ENCODE peak calls at places on chromosomes 12 and 14, in four cellular contexts. One of them, this sample, is unnamed.

GRCh38 chr14:58669556-58670200 is 31.9 kb downstream of the DACT1 start:
- DNase-seq in HCT116: no peak
- DNase-seq in HepG2: no peak
- DNase-seq in K562: no peak
- DNase-seq in this sample: no peak

GRCh38 chr12:10243803-10244520 is 31.3 kb downstream of the GABARAPL1 start:
- DNase-seq in HCT116: no peak
- DNase-seq in HepG2: no peak
- DNase-seq in K562: no peak
- DNase-seq in this sample: no peak

GRCh38 chr12:117980621-117981020 is 11.8 kb upstream of the KSR2 start:
- DNase-seq in HCT116: no peak
- DNase-seq in HepG2: no peak
- DNase-seq in K562: no peak
- DNase-seq in this sample: no peak

GRCh38 chr14:69749956-69750355 is 17.0 kb upstream of the SRSF5 start:
- DNase-seq in K562: no peak
- DNase-seq in HCT116: no peak
- DNase-seq in HepG2: peak
- DNase-seq in this sample: no peak

GRCh38 chr14:81737938-81738337 is 204.3 kb upstream of the SEL1L start:
- DNase-seq in K562: no peak
- DNase-seq in HepG2: no peak
- DNase-seq in HCT116: no peak
- DNase-seq in this sample: no peak

GRCh38 chr14:99522457-99522891 is 41.3 kb downstream of the CCNK start:
- DNase-seq in K562: peak
- DNase-seq in HepG2: no peak
- DNase-seq in HCT116: no peak
- DNase-seq in this sample: no peak

GRCh38 chr12:46938071-46938678 is 112.4 kb upstream of the SLC38A4 start:
- DNase-seq in HCT116: no peak
- DNase-seq in HepG2: peak
- DNase-seq in K562: no peak
- DNase-seq in this sample: no peak

GRCh38 chr14:103500148-103500990 is 22.3 kb downstream of the CKB start:
- DNase-seq in HepG2: peak
- DNase-seq in K562: peak
- DNase-seq in HCT116: no peak
- DNase-seq in this sample: no peak

GRCh38 chr12:120224304-120225199 is 23.6 kb upstream of the RPLP0 start:
- DNase-seq in HCT116: no peak
- DNase-seq in K562: no peak
- DNase-seq in HepG2: no peak
- DNase-seq in this sample: no peak

GRCh38 chr14:103546651-103547454 is 15.6 kb downstream of the BAG5 start:
- DNase-seq in HepG2: peak
- DNase-seq in K562: peak
- DNase-seq in HCT116: peak
- DNase-seq in this sample: no peak

GRCh38 chr12:33588082-33588712 is 148.6 kb upstream of the SYT10 start:
- DNase-seq in HepG2: no peak
- DNase-seq in K562: peak
- DNase-seq in HCT116: no peak
- DNase-seq in this sample: no peak

DNA sequence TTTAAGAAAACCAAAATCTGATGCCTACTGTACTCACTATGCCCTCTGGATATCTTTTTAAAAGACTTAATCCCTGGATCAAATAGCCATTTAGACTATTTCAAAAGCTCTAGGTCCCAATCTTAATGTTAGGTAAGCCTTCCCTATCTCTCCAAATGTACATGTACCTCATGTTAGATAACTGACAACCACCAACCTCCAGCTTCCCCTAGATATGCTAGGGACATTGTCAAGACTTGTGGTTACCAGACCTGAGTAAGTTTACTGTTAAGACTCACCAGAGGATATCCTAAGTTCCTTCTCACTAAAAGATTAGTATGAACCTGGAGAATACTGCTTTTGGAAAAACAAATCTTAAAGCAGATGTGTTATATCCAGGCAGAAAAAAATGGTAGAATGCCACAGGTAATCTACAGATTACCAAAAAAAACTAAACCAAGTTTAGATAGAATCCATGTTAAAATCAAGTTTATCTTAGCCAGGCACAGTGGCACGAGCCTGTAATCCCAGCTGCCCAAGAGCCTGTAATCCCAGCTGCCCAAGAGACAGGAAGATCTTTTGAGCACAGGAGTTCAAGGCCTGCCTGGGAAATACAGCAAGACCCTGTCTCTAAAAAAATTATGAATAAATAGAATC is 9.7 kb downstream of the NAP1L1 start:
- DNase-seq in HCT116: no peak
- DNase-seq in HepG2: no peak
- DNase-seq in K562: peak
- DNase-seq in this sample: no peak
- H3K4me3 ChIP-seq in HCT116: no peak
- H3K4me3 ChIP-seq in HepG2: no peak
- H3K4me3 ChIP-seq in K562: no peak
- H3K4me3 ChIP-seq in this sample: no peak

DNA sequence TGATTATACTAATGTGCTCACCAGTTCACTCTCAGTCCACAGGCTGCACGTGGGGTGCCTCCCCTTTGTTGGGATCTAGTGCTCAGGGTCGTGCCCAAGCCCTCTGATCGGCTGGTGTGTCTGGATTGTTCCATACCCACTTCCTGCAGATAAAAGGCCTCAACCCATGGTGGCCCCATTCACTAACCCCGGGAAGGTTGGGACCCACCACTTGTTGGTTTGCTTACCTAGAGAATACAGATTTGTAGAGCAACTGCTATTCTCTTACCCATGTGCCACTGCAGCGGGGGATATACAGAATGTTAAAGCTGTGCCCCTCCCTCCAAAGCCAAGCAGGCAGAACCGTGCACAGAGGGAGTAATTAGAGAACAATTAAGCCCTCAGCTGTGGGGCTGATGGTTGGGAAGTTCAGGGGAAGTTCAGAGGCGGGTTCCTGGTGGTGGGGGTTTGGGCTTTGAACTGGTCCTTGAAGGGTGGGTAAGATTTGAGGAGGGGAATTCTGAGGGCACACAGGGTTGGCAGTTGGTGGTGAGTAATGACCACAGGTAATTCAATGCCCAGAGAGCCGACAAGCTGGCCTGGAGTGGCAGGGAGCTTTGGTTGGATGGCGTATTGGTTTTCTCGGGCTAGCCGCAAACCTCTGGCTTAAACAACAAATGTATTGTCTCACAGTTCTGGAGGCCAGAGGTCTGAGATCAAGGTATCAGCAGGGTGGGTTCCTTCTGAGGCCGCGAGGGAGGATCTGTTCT is 68.8 kb downstream of the ADCK1 start:
- DNase-seq in HepG2: no peak
- DNase-seq in HCT116: no peak
- DNase-seq in K562: no peak
- DNase-seq in this sample: no peak
- TF ChIP-seq TCF7L2 in HepG2: no peak
- TF ChIP-seq TCF7L2 in HCT116: no peak
- TF ChIP-seq TCF7L2 in K562: no peak
- TF ChIP-seq TCF7L2 in this sample: no peak

DNA sequence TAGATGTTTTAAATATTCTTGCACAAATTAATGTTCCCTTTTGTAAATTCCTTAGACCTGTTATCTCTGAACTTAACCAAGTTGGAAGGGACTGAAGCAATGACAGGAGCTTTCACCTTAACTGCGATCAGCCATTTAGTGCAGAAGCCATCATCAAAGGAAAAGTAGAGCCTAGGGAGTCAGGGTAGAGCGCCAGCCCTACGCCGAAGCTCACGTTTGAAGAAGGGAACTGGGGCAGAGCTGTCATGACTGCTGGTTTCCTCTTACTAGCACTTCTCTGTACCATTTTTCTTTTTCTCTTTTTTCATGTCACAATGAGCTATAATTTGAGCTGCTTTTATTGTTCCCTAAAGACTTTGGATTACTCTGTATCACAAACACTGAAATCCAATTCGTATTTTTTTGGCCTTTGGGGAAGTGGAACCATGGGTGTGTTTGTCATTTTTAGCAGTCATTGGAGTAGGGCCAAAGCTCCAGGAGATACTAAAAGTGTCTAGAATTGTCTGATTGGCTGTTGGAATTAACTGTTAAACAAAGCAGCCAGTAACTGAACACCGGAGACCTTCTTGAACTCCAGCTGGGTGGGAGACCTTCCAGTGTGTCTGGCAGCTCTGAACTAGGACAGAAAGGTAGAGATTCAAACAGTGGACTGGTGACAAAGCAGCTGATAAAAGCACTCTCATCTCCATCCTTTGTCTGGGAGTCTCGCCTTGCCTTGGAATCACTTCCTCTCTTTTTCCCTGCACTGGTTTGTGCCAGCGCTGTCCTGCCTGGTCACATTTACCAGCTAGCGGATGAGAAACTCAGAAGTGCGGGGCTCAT is 9.1 kb downstream of the MTRFR start:
- DNase-seq in K562: no peak
- DNase-seq in HCT116: no peak
- DNase-seq in HepG2: no peak
- DNase-seq in this sample: no peak
- TF ChIP-seq SIN3A in K562: no peak
- TF ChIP-seq SIN3A in HCT116: no peak
- TF ChIP-seq SIN3A in HepG2: no peak
- TF ChIP-seq SIN3A in this sample: no peak

GRCh38 chr12:122024132-122024785 is 2.6 kb downstream of the BCL7A start:
- DNase-seq in K562: peak
- DNase-seq in HCT116: no peak
- DNase-seq in HepG2: peak
- DNase-seq in this sample: no peak
- H3K4me3 ChIP-seq in K562: peak
- H3K4me3 ChIP-seq in HCT116: peak
- H3K4me3 ChIP-seq in HepG2: peak
- H3K4me3 ChIP-seq in this sample: peak

DNA sequence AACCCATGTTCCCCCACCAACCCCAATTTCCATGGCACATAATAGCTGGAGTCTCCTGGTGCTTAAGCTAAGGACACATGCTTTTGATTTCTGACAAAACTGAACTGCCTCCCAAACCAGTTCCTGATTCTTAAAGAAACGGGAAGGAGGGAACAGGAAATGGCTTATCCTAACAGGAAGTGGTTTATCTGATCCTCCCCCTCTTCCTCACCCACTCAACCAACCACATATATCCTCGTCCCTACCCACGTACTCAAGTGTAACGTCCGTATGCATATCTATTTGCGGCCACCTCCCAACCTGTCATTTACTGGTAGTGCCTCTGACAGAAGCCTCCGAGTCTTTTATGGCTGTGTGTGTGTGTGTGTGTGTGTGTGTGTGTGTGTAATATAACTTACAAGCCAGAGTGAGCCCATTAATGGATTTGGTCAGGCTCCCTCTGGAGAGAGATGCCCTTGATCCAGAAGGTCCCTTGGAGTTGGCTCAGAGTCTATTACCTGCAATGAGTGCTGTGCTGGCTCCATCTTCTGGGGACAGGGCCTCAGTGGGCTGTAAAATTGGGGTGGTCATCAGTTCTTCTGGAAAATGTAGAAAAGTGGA is 7.7 kb downstream of the DAZAP2 start:
- DNase-seq in K562: peak
- DNase-seq in HCT116: no peak
- DNase-seq in HepG2: no peak
- DNase-seq in this sample: no peak
- TF ChIP-seq TCF7L2 in K562: no peak
- TF ChIP-seq TCF7L2 in HCT116: no peak
- TF ChIP-seq TCF7L2 in HepG2: no peak
- TF ChIP-seq TCF7L2 in this sample: no peak

GRCh38 chr12:59149995-59150642 is 229.8 kb upstream of the LRIG3 start:
- DNase-seq in K562: peak
- DNase-seq in HepG2: peak
- DNase-seq in HCT116: peak
- DNase-seq in this sample: peak
- TF ChIP-seq SIN3A in K562: no peak
- TF ChIP-seq SIN3A in HepG2: no peak
- TF ChIP-seq SIN3A in HCT116: no peak
- TF ChIP-seq SIN3A in this sample: no peak

GRCh38 chr12:122005252-122005651 is 16.4 kb upstream of the BCL7A start:
- DNase-seq in K562: no peak
- DNase-seq in HepG2: no peak
- DNase-seq in HCT116: no peak
- DNase-seq in this sample: no peak
- H3K4me3 ChIP-seq in K562: no peak
- H3K4me3 ChIP-seq in HepG2: no peak
- H3K4me3 ChIP-seq in HCT116: no peak
- H3K4me3 ChIP-seq in this sample: no peak

DNA sequence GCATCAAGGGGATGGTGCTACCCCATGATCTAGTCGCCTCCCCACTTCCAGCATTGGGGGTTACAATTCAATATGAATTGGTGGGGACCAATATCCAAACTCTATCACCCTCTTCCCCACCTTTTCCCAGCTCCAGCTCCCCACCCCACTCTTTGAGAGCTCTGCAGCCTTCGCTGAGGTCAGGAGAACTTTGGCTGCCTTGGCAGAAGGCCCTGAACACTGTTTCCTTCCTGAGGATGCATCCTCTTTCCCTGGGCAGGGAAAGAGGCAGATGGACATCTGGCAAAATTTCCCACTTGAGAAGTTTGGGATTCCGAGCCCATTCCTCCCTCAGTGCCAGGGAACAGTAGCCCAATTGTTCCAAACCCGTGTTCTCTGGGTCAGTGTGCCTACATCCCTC is 169.1 kb downstream of the TSPAN9 start:
- DNase-seq in HepG2: no peak
- DNase-seq in HCT116: no peak
- DNase-seq in K562: no peak
- DNase-seq in this sample: no peak
- TF ChIP-seq TCF7L2 in HepG2: no peak
- TF ChIP-seq TCF7L2 in HCT116: no peak
- TF ChIP-seq TCF7L2 in K562: no peak
- TF ChIP-seq TCF7L2 in this sample: no peak

GRCh38 chr12:111693818-111694217 is 8.0 kb downstream of the ACAD10 start:
- DNase-seq in HCT116: no peak
- DNase-seq in HepG2: no peak
- DNase-seq in K562: no peak
- DNase-seq in this sample: no peak
- TF ChIP-seq SIN3A in HCT116: no peak
- TF ChIP-seq SIN3A in HepG2: no peak
- TF ChIP-seq SIN3A in K562: no peak
- TF ChIP-seq SIN3A in this sample: no peak

This sample was measured in Panc1.